ENCODE peak calls at places on chromosome 15, in ten cellular contexts. I is heart left ventricle; N is NB4; M is lung; K is CD4-positive, CD25-positive, alpha-beta regulatory T cell; W is AG10803; O is left lung; R is neuronal stem cell; Y is foreskin fibroblast; Z is AG09309. T is an unnamed sample.

GRCh38 chr15:85673326-85673725 is 121.4 kb downstream of the KLHL25 start:
- DNase-seq in N (no peak), Z (no peak), K (no peak), O (no peak), W (peak), R (no peak), I (no peak), Y (no peak), M (no peak), T (no peak)

GRCh38 chr15:85463273-85463937 is 83.0 kb downstream of the AKAP13 start:
- DNase-seq in R (peak), N (no peak), K (peak), O (no peak), M (no peak), I (no peak), W (no peak), Z (no peak), Y (no peak), T (no peak)

GRCh38 chr15:101004500-101004899 is 85.3 kb downstream of the LRRK1 start:
- DNase-seq in K (no peak), N (no peak), I (no peak), O (no peak), Y (no peak), R (no peak), M (no peak), Z (no peak), W (no peak), T (no peak)

GRCh38 chr15:75313116-75313845 is 22.6 kb upstream of the COMMD4 start:
- DNase-seq in R (no peak), Y (no peak), K (no peak), M (no peak), I (no peak), Z (no peak), W (no peak), O (no peak), N (no peak), T (no peak)

GRCh38 chr15:63476229-63476632 is 28.2 kb upstream of the USP3 start:
- DNase-seq in O (no peak), R (no peak), N (no peak), K (no peak), Z (peak), Y (peak), W (peak), M (no peak), I (no peak), T (no peak)

GRCh38 chr15:98321916-98322315 is 326.4 kb upstream of the IGF1R start:
- DNase-seq in I (no peak), Y (no peak), N (peak), M (no peak), W (peak), O (no peak), Z (no peak), K (no peak), R (no peak), T (no peak)

GRCh38 chr15:28989239-28989830 is 103.6 kb downstream of the APBA2 start:
- DNase-seq in I (no peak), N (peak), W (no peak), Z (no peak), R (peak), K (peak), Y (no peak), O (no peak), M (no peak), T (peak)

GRCh38 chr15:69224383-69224782 is 63.9 kb downstream of the GLCE start:
- DNase-seq in N (no peak), K (no peak), W (no peak), Z (no peak), M (no peak), R (no peak), O (no peak), Y (no peak), I (no peak), T (no peak)

GRCh38 chr15:76973362-76973743 is 21.6 kb upstream of the PSTPIP1 start:
- DNase-seq in O (no peak), N (peak), W (peak), K (peak), M (no peak), I (peak), Y (no peak), R (peak), Z (no peak), T (peak)

GRCh38 chr15:85482896-85483295 is 102.5 kb downstream of the AKAP13 start:
- DNase-seq in Z (peak), O (no peak), K (no peak), Y (peak), N (peak), M (no peak), R (no peak), I (no peak), W (peak), T (no peak)

GRCh38 chr15:54289590-54290136 is 311.4 kb downstream of the UNC13C start:
- DNase-seq in Z (no peak), K (peak), R (no peak), M (no peak), I (no peak), W (no peak), O (no peak), N (no peak), Y (no peak), T (no peak)

GRCh38 chr15:34223904-34224596 is 766 bp upstream of the EMC4 start:
- DNase-seq in W (peak), I (no peak), R (no peak), N (peak), O (no peak), Z (no peak), Y (no peak), M (no peak), K (peak), T (no peak)

GRCh38 chr15:83794209-83794608 is 140.3 kb downstream of the ADAMTSL3 start:
- DNase-seq in K (no peak), Z (no peak), N (no peak), W (no peak), I (no peak), Y (no peak), R (no peak), M (no peak), O (no peak), T (no peak)

GRCh38 chr15:64130159-64130558 is 21.4 kb upstream of the SNX22 start:
- DNase-seq in I (no peak), Z (no peak), N (no peak), O (no peak), K (no peak), W (no peak), Y (no peak), M (no peak), R (no peak), T (no peak)

GRCh38 chr15:76987896-76988860 is 6.7 kb upstream of the PSTPIP1 start:
- DNase-seq in I (peak), O (peak), Y (no peak), R (no peak), N (peak), M (no peak), W (no peak), K (peak), Z (no peak), T (no peak)

GRCh38 chr15:92029104-92029466 is 175.6 kb downstream of the SLCO3A1 start:
- DNase-seq in Z (no peak), W (no peak), R (no peak), K (no peak), O (no peak), Y (no peak), M (no peak), I (peak), N (no peak), T (no peak)

GRCh38 chr15:39270976-39271375 is 309.9 kb upstream of the THBS1 start:
- DNase-seq in I (no peak), N (no peak), R (no peak), Z (peak), M (no peak), Y (peak), K (no peak), W (peak), O (no peak), T (no peak)

GRCh38 chr15:64156652-64157331 is 5.3 kb downstream of the SNX22 start:
- DNase-seq in O (no peak), K (no peak), N (no peak), M (no peak), Z (no peak), W (no peak), R (no peak), Y (no peak), I (no peak), T (no peak)

GRCh38 chr15:37001436-37001835 is 98.9 kb downstream of the MEIS2 start:
- DNase-seq in Z (no peak), Y (no peak), O (no peak), W (no peak), R (no peak), I (no peak), N (no peak), M (no peak), K (no peak), T (no peak)

GRCh38 chr15:43440721-43441281 is 52.2 kb downstream of the TP53BP1 start:
- DNase-seq in R (peak), N (peak), I (peak), K (peak), W (peak), M (peak), Z (peak), Y (peak), O (no peak), T (peak)

GRCh38 chr15:89475688-89476087 is 20.7 kb downstream of the RHCG start:
- DNase-seq in Y (no peak), M (no peak), I (no peak), O (no peak), R (no peak), Z (no peak), W (no peak), N (no peak), K (no peak), T (no peak)

GRCh38 chr15:78175333-78175732 is 26.2 kb downstream of the IDH3A start:
- DNase-seq in I (no peak), Z (no peak), R (no peak), M (no peak), N (no peak), K (no peak), W (no peak), O (no peak), Y (no peak), T (no peak)

GRCh38 chr15:95946946-95947345 is 383.6 kb upstream of the NR2F2 start:
- DNase-seq in N (no peak), O (no peak), R (no peak), Z (no peak), M (no peak), W (no peak), K (no peak), Y (no peak), I (no peak), T (no peak)

GRCh38 chr15:92810418-92811138 is 89.5 kb upstream of the CHD2 start:
- DNase-seq in M (peak), R (no peak), K (peak), N (peak), O (peak), Y (peak), W (peak), Z (no peak), I (peak), T (no peak)

GRCh38 chr15:66803182-66803729 is 101.2 kb downstream of the SMAD6 start:
- DNase-seq in K (no peak), M (peak), O (peak), Z (peak), I (peak), N (no peak), W (peak), Y (peak), R (peak), T (no peak)

GRCh38 chr15:65906396-65906795 is 37.1 kb downstream of the RAB11A start:
- DNase-seq in Z (no peak), I (no peak), R (no peak), M (no peak), O (no peak), K (no peak), N (no peak), Y (no peak), W (no peak), T (no peak)

GRCh38 chr15:88788816-88789215 is 14.4 kb upstream of the ACAN start:
- DNase-seq in K (no peak), N (no peak), W (peak), Y (no peak), Z (peak), I (no peak), M (no peak), R (no peak), O (no peak), T (no peak)

GRCh38 chr15:49718846-49719245 is 98.0 kb downstream of the DTWD1 start:
- DNase-seq in Y (no peak), Z (no peak), R (no peak), N (no peak), O (no peak), I (no peak), M (no peak), K (no peak), W (no peak), T (no peak)

GRCh38 chr15:81473946-81474345 is 99.9 kb upstream of the TMC3 start:
- DNase-seq in O (no peak), R (no peak), N (no peak), K (no peak), M (no peak), W (no peak), I (no peak), Z (no peak), Y (no peak), T (no peak)

GRCh38 chr15:80870893-80871292 is 91.7 kb downstream of the CEMIP start:
- DNase-seq in N (no peak), W (peak), Z (no peak), K (no peak), I (no peak), O (no peak), R (no peak), Y (peak), M (no peak), T (no peak)

GRCh38 chr15:90570643-90571042 is 40.9 kb downstream of the CRTC3 start:
- DNase-seq in K (no peak), W (no peak), Z (no peak), R (no peak), O (no peak), Y (no peak), M (no peak), I (no peak), N (no peak), T (no peak)

GRCh38 chr15:48645558-48646330 is at the start of gene FBN1:
- DNase-seq in R (peak), M (peak), W (peak), I (peak), N (peak), Y (peak), Z (peak), K (peak), O (peak), T (peak)

GRCh38 chr15:42992626-42993025 is 72.0 kb upstream of the TTBK2 start:
- DNase-seq in W (no peak), M (no peak), Y (no peak), I (no peak), K (no peak), Z (no peak), N (no peak), O (no peak), R (no peak), T (no peak)

GRCh38 chr15:55909036-55909811 is 84.2 kb downstream of the NEDD4 start:
- DNase-seq in M (no peak), Z (no peak), W (peak), O (no peak), R (no peak), Y (peak), I (no peak), N (no peak), K (no peak), T (no peak)

GRCh38 chr15:87672309-87672897 is 584.1 kb downstream of the NTRK3 start:
- DNase-seq in N (no peak), Y (no peak), Z (no peak), I (peak), R (peak), W (peak), O (no peak), M (no peak), K (no peak), T (no peak)

GRCh38 chr15:68343579-68344225 is 66.2 kb downstream of the FEM1B start:
- DNase-seq in K (no peak), Y (no peak), Z (no peak), O (no peak), N (no peak), M (no peak), I (no peak), R (no peak), W (no peak), T (no peak)

GRCh38 chr15:48361690-48362089 is 30.5 kb downstream of the DUT start:
- DNase-seq in Y (no peak), R (no peak), O (no peak), K (no peak), M (no peak), W (no peak), Z (no peak), I (no peak), N (no peak), T (no peak)

GRCh38 chr15:35271371-35272043 is 186.4 kb upstream of the NANOGP8 start:
- DNase-seq in W (no peak), O (no peak), R (no peak), M (no peak), Z (no peak), I (no peak), N (no peak), Y (peak), K (no peak), T (no peak)

GRCh38 chr15:74283366-74283765 is 47.2 kb downstream of the CCDC33 start:
- DNase-seq in M (no peak), Y (no peak), W (no peak), K (no peak), I (no peak), Z (no peak), N (no peak), O (no peak), R (no peak), T (no peak)
- H3K4me3 ChIP-seq in M (no peak), Y (no peak), W (no peak), K (no peak), I (no peak), Z (no peak), N (no peak), O (no peak), R (no peak), T (no peak)

GRCh38 chr15:41620536-41621199 is 39.5 kb upstream of the MGA start:
- DNase-seq in O (no peak), R (peak), Z (no peak), K (no peak), Y (no peak), N (peak), M (peak), W (no peak), I (no peak), T (no peak)
- H3K4me3 ChIP-seq in O (peak), R (peak), Z (peak), K (peak), Y (peak), N (peak), M (peak), W (peak), I (peak), T (peak)

GRCh38 chr15:70833897-70834765 is 19.8 kb downstream of the LARP6 start:
- DNase-seq in K (no peak), I (no peak), Y (peak), Z (no peak), N (peak), R (no peak), O (no peak), W (peak), M (no peak), T (no peak)
- H3K4me3 ChIP-seq in K (no peak), I (no peak), Y (no peak), Z (no peak), N (no peak), R (no peak), O (no peak), W (no peak), M (no peak), T (no peak)

DNA sequence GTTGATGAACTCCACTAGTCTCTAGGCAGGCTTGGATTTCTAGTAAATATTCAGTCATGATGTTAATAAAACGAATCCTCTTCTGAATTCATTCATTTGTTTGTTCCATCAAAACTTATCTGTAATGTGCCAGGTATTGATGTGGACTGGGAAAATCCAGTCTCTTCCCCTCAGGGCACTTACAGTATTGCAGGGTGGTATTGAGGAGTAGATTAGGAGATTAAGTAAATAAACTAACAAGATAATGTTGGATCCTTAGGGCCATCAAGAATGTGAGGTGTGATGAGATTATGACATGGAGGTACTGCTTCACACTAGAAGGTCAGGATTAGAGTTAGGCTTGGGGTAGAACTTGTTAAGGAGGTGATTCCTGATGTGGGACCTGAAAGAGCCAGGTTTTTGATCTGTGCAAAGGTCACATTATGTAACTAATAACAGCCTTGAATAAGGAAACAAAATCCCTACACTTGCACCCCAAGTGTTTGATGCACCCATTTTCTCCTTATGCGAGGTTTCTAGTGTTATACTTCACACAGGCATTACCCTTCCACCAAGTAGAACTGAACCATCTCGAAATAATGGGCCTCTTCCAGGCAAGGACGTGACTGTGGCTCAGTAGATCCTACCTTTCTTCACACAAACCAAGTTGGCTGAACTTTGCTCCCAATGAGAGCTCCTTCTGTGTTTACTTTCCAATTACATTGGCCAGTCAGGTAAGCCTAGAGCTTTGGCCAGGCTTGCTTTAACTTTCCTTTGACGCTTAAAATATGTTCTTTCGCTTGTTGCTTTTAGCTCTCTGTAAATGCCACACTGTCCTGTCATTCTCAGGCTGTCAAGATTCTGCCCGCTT is 16.7 kb downstream of the MCTP2 start:
- DNase-seq in M (no peak), I (no peak), O (no peak), R (no peak), N (no peak), W (no peak), Y (no peak), K (no peak), Z (no peak), T (no peak)
- H3K4me3 ChIP-seq in M (no peak), I (no peak), O (no peak), R (no peak), N (no peak), W (no peak), Y (no peak), K (no peak), Z (no peak), T (no peak)

DNA sequence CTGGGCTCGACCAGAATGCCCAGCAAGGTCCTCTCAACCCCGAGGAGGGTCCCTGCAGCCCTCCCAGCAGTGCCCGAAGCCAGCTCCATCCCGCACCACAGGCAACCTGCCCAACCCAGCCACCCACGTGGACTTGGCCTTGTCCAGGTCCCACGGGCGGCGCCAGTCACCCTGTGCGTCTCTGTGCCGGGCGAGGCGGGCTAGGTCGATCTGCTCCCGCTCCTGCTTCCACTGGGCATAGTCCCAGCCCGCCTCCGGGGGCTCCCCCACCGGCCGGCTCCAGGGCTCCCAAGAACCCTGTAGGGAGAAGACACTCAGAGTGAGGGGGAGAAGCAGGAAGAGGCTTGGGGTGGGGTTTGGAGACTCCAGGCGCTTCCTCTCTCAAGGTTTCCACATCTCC is 3.1 kb downstream of the CCDC9B start:
- DNase-seq in I (no peak), N (no peak), Z (no peak), R (no peak), Y (no peak), O (no peak), W (no peak), K (no peak), M (no peak), T (no peak)
- H3K4me3 ChIP-seq in I (peak), N (no peak), Z (no peak), R (no peak), Y (no peak), O (no peak), W (peak), K (no peak), M (no peak), T (no peak)

GRCh38 chr15:60412807-60413597 is 15.2 kb upstream of the ANXA2 start:
- DNase-seq in O (no peak), I (no peak), M (no peak), Y (no peak), K (no peak), R (no peak), Z (no peak), N (no peak), W (peak), T (no peak)

GRCh38 chr15:60412026-60412425 is 14.2 kb upstream of the ANXA2 start:
- DNase-seq in Z (no peak), M (no peak), R (no peak), W (no peak), Y (no peak), I (no peak), K (no peak), O (no peak), N (no peak), T (no peak)

GRCh38 chr15:60417112-60417511 is 19.3 kb upstream of the ANXA2 start:
- DNase-seq in R (no peak), I (no peak), W (no peak), K (no peak), Y (no peak), M (no peak), N (no peak), Z (no peak), O (no peak), T (no peak)

GRCh38 chr15:60416519-60416918 is 18.7 kb upstream of the ANXA2 start:
- DNase-seq in K (no peak), I (no peak), Y (no peak), W (no peak), O (no peak), R (no peak), Z (no peak), M (no peak), N (no peak), T (no peak)

GRCh38 chr15:60414016-60414682 is 16.4 kb upstream of the ANXA2 start:
- DNase-seq in Z (no peak), N (no peak), W (peak), K (no peak), R (no peak), O (no peak), Y (no peak), I (no peak), M (no peak), T (no peak)
- H3K4me3 ChIP-seq in Z (no peak), N (no peak), W (no peak), K (no peak), R (no peak), O (no peak), Y (no peak), I (no peak), M (no peak), T (no peak)

T was measured in Jurkat, Clone E6-1.